ENCODE peak calls at places on chromosomes 11 and 22, in six cellular contexts. Q is pancreas, X is tibial nerve, N is Peyer's patch, M is fibroblast of lung, A is PC-3. G is an unnamed sample.
A peak's percentile ranks its signal among the peaks of the same experiment; 100 is the strongest.

GRCh38 chr11:297666-298405 is 1.5 kb downstream of the IFITM5 start:
- DNase-seq in Q (peak; percentile 73), X (no peak), N (peak; percentile 74), M (no peak), A (no peak), G (peak; percentile 46)

GRCh38 chr22:33493476-33494205 is 426.6 kb downstream of the LARGE1 start:
- DNase-seq in Q (no peak), X (no peak), N (no peak), M (no peak), A (no peak), G (no peak)

GRCh38 chr22:42684462-42685195 is 35.4 kb upstream of the CYB5R3 start:
- DNase-seq in Q (no peak), X (peak; percentile 71), N (no peak), M (peak; percentile 43), A (no peak), G (no peak)

GRCh38 chr11:132576706-132577105 is 955.6 kb downstream of the OPCML start:
- DNase-seq in Q (no peak), X (no peak), N (no peak), M (peak; percentile 98), A (no peak), G (no peak)

GRCh38 chr11:123483465-123483864 is 53.4 kb downstream of the GRAMD1B start:
- DNase-seq in Q (no peak), X (no peak), N (no peak), M (no peak), A (no peak), G (no peak)

GRCh38 chr11:79744941-79745340 is 304.1 kb upstream of the TENM4 start:
- DNase-seq in Q (no peak), X (no peak), N (no peak), M (no peak), A (peak; percentile 17), G (no peak)

GRCh38 chr11:47879259-47880184 is 31.4 kb upstream of the NUP160 start:
- DNase-seq in Q (no peak), X (no peak), N (no peak), M (no peak), A (no peak), G (no peak)

GRCh38 chr22:37126882-37127281 is 17.4 kb upstream of the TMPRSS6 start:
- DNase-seq in Q (peak; percentile 20), X (no peak), N (no peak), M (no peak), A (no peak), G (no peak)

GRCh38 chr22:49884075-49884474 is 30.4 kb downstream of the ZBED4 start:
- DNase-seq in Q (no peak), X (no peak), N (no peak), M (no peak), A (no peak), G (no peak)

GRCh38 chr11:61899146-61899841 is 7.9 kb upstream of the FADS3 start:
- DNase-seq in Q (peak; percentile 93), X (peak; percentile 85), N (peak; percentile 95), M (peak; percentile 51), A (peak; percentile 94), G (peak; percentile 83)

GRCh38 chr11:11916981-11917399 is 75.2 kb downstream of the USP47 start:
- DNase-seq in Q (no peak), X (no peak), N (no peak), M (peak; percentile 95), A (peak; percentile 55), G (no peak)

GRCh38 chr11:59756845-59757244 is 1.7 kb downstream of the STX3 start:
- DNase-seq in Q (no peak), X (no peak), N (peak; percentile 81), M (peak; percentile 20), A (peak; percentile 93), G (no peak)

GRCh38 chr11:21316591-21316990 is 647.2 kb downstream of the NELL1 start:
- DNase-seq in Q (no peak), X (no peak), N (no peak), M (no peak), A (no peak), G (no peak)

GRCh38 chr11:45766469-45766868 is 38.5 kb upstream of the SLC35C1 start:
- DNase-seq in Q (no peak), X (no peak), N (no peak), M (no peak), A (no peak), G (no peak)

GRCh38 chr22:30605449-30606110 is 1.4 kb upstream of the TCN2 start:
- DNase-seq in Q (no peak), X (peak; percentile 54), N (peak; percentile 83), M (peak; percentile 29), A (peak; percentile 58), G (peak; percentile 45)

GRCh38 chr11:102111787-102112653 is 1.8 kb downstream of the YAP1 start:
- DNase-seq in Q (no peak), X (peak; percentile 38), N (peak; percentile 78), M (peak; percentile 90), A (peak; percentile 98), G (no peak)

GRCh38 chr11:4658629-4659453 is 15.1 kb downstream of the OR51E1 start:
- DNase-seq in Q (no peak), X (no peak), N (no peak), M (no peak), A (no peak), G (no peak)

GRCh38 chr11:108871152-108871551 is 206.3 kb downstream of the DDX10 start:
- DNase-seq in Q (no peak), X (peak; percentile 19), N (peak; percentile 46), M (peak; percentile 77), A (peak; percentile 71), G (peak; percentile 15)

GRCh38 chr22:22060200-22061084 is 77.9 kb upstream of the TOP3B start:
- DNase-seq in Q (peak; percentile 62), X (peak; percentile 53), N (peak; percentile 70), M (no peak), A (peak; percentile 58), G (peak; percentile 36)
- TF ChIP-seq CTCF in Q (peak; percentile 15), X (peak; percentile 64), N (peak; percentile 70), M (peak; percentile 54), A (peak; percentile 80), G (peak; percentile 56)

GRCh38 chr11:111886032-111886431 is 6.7 kb downstream of the CFAP68 start:
- DNase-seq in Q (no peak), X (no peak), N (no peak), M (no peak), A (no peak), G (no peak)
- H3K27me3 ChIP-seq in Q (no peaks in the 10 kb centered on the region), X (no peaks in the 10 kb centered on the region), N (no peaks in the 10 kb centered on the region), M (no peaks in the 10 kb centered on the region), A (no peaks in the 10 kb centered on the region), G (no peaks in the 10 kb centered on the region)

DNA sequence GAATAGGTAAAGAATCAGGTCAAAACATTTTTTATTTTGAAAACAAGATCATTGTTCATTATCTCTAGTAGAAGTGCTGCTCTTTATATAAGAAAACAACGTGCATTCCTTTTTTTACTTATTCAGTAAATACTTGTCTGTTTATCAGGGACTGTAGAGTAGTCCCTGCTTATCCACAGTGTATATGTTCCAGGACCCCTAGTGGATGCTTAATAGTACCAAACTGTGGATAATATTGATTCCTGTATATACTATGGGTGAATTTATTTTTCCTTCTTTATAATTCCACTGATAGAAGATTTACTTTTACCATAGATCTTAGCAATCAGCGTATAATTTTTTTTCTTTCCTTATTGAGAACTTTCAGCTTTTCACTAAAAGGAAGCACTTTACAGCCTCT is 32.6 kb downstream of the CEP295 start:
- DNase-seq in Q (no peak), X (no peak), N (no peak), M (no peak), A (peak; percentile 12), G (no peak)
- TF ChIP-seq CTCF in Q (no peak), X (no peak), N (peak; percentile 8), M (no peak), A (peak; percentile 51), G (no peak)

GRCh38 chr22:43824724-43825485 is 12.8 kb upstream of the EFCAB6 start:
- DNase-seq in Q (peak; percentile 30), X (no peak), N (peak; percentile 26), M (no peak), A (no peak), G (no peak)
- H3K27me3 ChIP-seq in Q (no peaks in the 10 kb centered on the region), X (peaks cover 35% of the 10 kb centered on the region), N (no peaks in the 10 kb centered on the region), M (peaks cover 2% of the 10 kb centered on the region), A (no peaks in the 10 kb centered on the region), G (peaks cover 51% of the 10 kb centered on the region)

GRCh38 chr11:64341429-64341828 is 1.4 kb downstream of the CCDC88B start:
- DNase-seq in Q (peak; percentile 79), X (no peak), N (no peak), M (no peak), A (no peak), G (no peak)

GRCh38 chr11:64341851-64342791 is 2.1 kb downstream of the CCDC88B start:
- DNase-seq in Q (peak; percentile 98), X (peak; percentile 72), N (peak; percentile 96), M (peak; percentile 82), A (peak; percentile 96), G (peak; percentile 91)

GRCh38 chr11:64339754-64340408 is at the start of gene CCDC88B:
- DNase-seq in Q (peak; percentile 79), X (no peak), N (peak; percentile 95), M (no peak), A (no peak), G (peak; percentile 65)

GRCh38 chr11:64339319-64339718 is 685 bp upstream of the CCDC88B start:
- DNase-seq in Q (no peak), X (no peak), N (no peak), M (no peak), A (no peak), G (no peak)

DNA sequence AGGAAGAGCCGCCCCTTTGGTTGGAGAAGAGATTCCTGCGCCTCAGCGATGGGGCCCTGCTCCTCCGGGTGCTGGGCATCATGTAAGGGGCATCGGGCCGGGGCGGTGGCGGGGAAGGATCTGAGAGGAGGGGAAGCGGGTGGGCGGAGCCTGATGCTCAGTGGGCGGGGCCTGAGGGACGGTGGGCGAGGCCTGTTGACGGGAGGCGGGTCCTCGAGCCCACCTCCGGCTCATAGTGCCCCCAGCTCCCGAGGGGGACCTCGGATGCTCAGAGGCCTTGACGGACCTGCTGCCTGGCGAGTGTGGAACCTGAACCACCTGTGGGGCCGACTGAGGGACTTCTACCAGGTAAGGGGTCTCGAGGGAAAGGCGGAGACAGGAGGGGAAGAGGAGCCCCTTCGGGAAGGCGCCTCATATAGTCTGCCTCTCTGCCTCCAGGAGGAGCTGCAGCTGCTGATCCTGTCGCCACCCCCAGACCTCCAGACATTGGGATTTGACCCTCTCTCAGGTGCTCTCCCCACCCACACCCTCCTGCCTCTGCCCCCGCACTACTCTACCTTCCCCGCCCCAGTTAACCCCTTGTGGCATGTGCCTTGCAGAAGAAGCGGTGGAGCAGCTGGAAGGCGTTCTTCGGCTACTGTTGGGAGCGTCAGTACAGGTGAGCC is 799 bp downstream of the CCDC88B start:
- DNase-seq in Q (peak; percentile 83), X (peak; percentile 27), N (peak; percentile 92), M (no peak), A (no peak), G (no peak)
- TF ChIP-seq CTCF in Q (no peak), X (no peak), N (no peak), M (no peak), A (no peak), G (no peak)